ENCODE peak calls at places on chromosomes 12 and 14, in nine cellular contexts. V is stimulated activated CD4-positive, alpha-beta T cell treated with anti-CD3 and anti-CD28 coated beads, TNF-alpha, amount 100 ng/mL, for 4 hours; K is stimulated activated naive CD4-positive, alpha-beta T cell; R is MCF 10A; Z is cardiac muscle cell; C is AG09319; U is dermis blood vessel endothelial cell; L is psoas muscle; O is epithelial cell of proximal tubule. M is an unnamed sample.

GRCh38 chr12:131348226-131349010 is 362.5 kb upstream of the SFSWAP start:
- DNase-seq in V (no peak), K (no peak), R (no peak), Z (no peak), C (no peak), U (no peak), L (no peak), O (no peak), M (no peak)

GRCh38 chr14:79587194-79587593 is 624.1 kb downstream of the DIO2 start:
- DNase-seq in V (no peak), K (no peak), R (peak; percentile 35), Z (no peak), C (no peak), U (peak; percentile 50), L (no peak), O (no peak), M (no peak)

GRCh38 chr12:74033531-74033930 is 504.1 kb upstream of the ATXN7L3B start:
- DNase-seq in V (no peak), K (no peak), R (no peak), Z (no peak), C (no peak), U (no peak), L (no peak), O (no peak), M (no peak)

GRCh38 chr12:107310621-107311020 is 217.3 kb upstream of the CRY1 start:
- DNase-seq in V (no peak), K (no peak), R (no peak), Z (no peak), C (no peak), U (no peak), L (no peak), O (no peak), M (no peak)

GRCh38 chr12:26281320-26281719 is 85.9 kb downstream of the SSPN start:
- DNase-seq in V (no peak), K (no peak), R (no peak), Z (no peak), C (no peak), U (no peak), L (peak; percentile 57), O (no peak), M (no peak)

GRCh38 chr12:33115716-33116115 is 219.1 kb upstream of the PKP2 start:
- DNase-seq in V (no peak), K (no peak), R (no peak), Z (no peak), C (no peak), U (no peak), L (no peak), O (no peak), M (no peak)

GRCh38 chr14:59342516-59343484 is 122.4 kb downstream of the GPR135 start:
- DNase-seq in V (no peak), K (no peak), R (no peak), Z (peak; percentile 49), C (no peak), U (peak; percentile 27), L (no peak), O (no peak), M (no peak)

GRCh38 chr14:94355191-94355794 is 32.2 kb upstream of the SERPINA6 start:
- DNase-seq in V (no peak), K (no peak), R (no peak), Z (peak; percentile 10), C (peak; percentile 56), U (no peak), L (peak; percentile 35), O (peak; percentile 65), M (peak; percentile 43)

GRCh38 chr14:93903342-93904184 is 23.6 kb upstream of the FAM181A start:
- DNase-seq in V (no peak), K (no peak), R (peak; percentile 36), Z (peak; percentile 63), C (no peak), U (peak; percentile 14), L (no peak), O (no peak), M (no peak)

GRCh38 chr14:50037837-50038236 is 78.5 kb downstream of the VCPKMT start:
- DNase-seq in V (no peak), K (no peak), R (peak; percentile 10), Z (peak; percentile 7), C (no peak), U (no peak), L (no peak), O (no peak), M (no peak)

GRCh38 chr14:103109789-103110415 is 13.4 kb upstream of the TNFAIP2 start:
- DNase-seq in V (no peak), K (no peak), R (peak; percentile 74), Z (no peak), C (no peak), U (peak; percentile 69), L (peak; percentile 78), O (no peak), M (no peak)

GRCh38 chr14:69580009-69580577 is 5.4 kb upstream of the CCDC177 start:
- DNase-seq in V (no peak), K (no peak), R (peak; percentile 90), Z (peak; percentile 63), C (peak; percentile 41), U (peak; percentile 69), L (no peak), O (peak; percentile 22), M (no peak)

GRCh38 chr14:54857830-54858269 is 44.8 kb downstream of the GCH1 start:
- DNase-seq in V (no peak), K (no peak), R (no peak), Z (no peak), C (no peak), U (no peak), L (no peak), O (no peak), M (no peak)

GRCh38 chr12:89959188-89959587 is 250.6 kb upstream of the ATP2B1 start:
- DNase-seq in V (no peak), K (no peak), R (peak; percentile 5), Z (no peak), C (no peak), U (no peak), L (no peak), O (no peak), M (no peak)

GRCh38 chr12:95955549-95956159 is 12.5 kb downstream of the AMDHD1 start:
- DNase-seq in V (no peak), K (no peak), R (no peak), Z (no peak), C (no peak), U (no peak), L (no peak), O (no peak), M (no peak)

GRCh38 chr14:30874120-30874998 is at the start of gene COCH:
- DNase-seq in V (no peak), K (peak; percentile 6), R (no peak), Z (peak; percentile 75), C (no peak), U (peak; percentile 12), L (peak; percentile 33), O (no peak), M (no peak)

GRCh38 chr12:23950011-23950774 is 723 bp upstream of the SOX5 start:
- DNase-seq in V (no peak), K (no peak), R (no peak), Z (peak; percentile 36), C (no peak), U (peak; percentile 25), L (no peak), O (no peak), M (no peak)

GRCh38 chr12:48279096-48279495 is 71.6 kb downstream of the ZNF641 start:
- DNase-seq in V (no peak), K (no peak), R (no peak), Z (no peak), C (no peak), U (no peak), L (no peak), O (no peak), M (no peak)

GRCh38 chr12:98449601-98450000 is 65.8 kb upstream of the TMPO start:
- DNase-seq in V (no peak), K (no peak), R (no peak), Z (no peak), C (no peak), U (no peak), L (no peak), O (no peak), M (no peak)

GRCh38 chr12:80593766-80594165 is 113.7 kb upstream of the MYF6 start:
- DNase-seq in V (no peak), K (no peak), R (no peak), Z (no peak), C (peak; percentile 10), U (no peak), L (no peak), O (no peak), M (no peak)

GRCh38 chr12:64674367-64674922 is 64.2 kb downstream of the RASSF3 start:
- DNase-seq in V (no peak), K (peak; percentile 89), R (no peak), Z (no peak), C (no peak), U (no peak), L (no peak), O (no peak), M (no peak)

GRCh38 chr12:128815779-128816642 is 7.7 kb downstream of the SLC15A4 start:
- DNase-seq in V (no peak), K (no peak), R (no peak), Z (no peak), C (no peak), U (no peak), L (no peak), O (no peak), M (no peak)

GRCh38 chr12:49871263-49871561 is 28.3 kb upstream of the BCDIN3D start:
- DNase-seq in V (no peak), K (no peak), R (no peak), Z (no peak), C (no peak), U (no peak), L (no peak), O (no peak), M (no peak)

GRCh38 chr14:76710093-76711010 is 50.9 kb upstream of the VASH1 start:
- DNase-seq in V (no peak), K (peak; percentile 30), R (peak; percentile 67), Z (peak; percentile 73), C (no peak), U (peak; percentile 76), L (no peak), O (no peak), M (no peak)